ENCODE peak calls at places on chromosome 3, in eight cellular contexts. One of them, this sample, is unnamed.

GRCh38 chr3:147397155-147397888 is 9.0 kb downstream of the ZIC4 start:
- DNase-seq in T-helper 9 cell: no peak
- DNase-seq in GM06990: no peak
- DNase-seq in GDM1: no peak
- DNase-seq in GM12865: no peak
- DNase-seq in mucosa of gallbladder: no peak
- DNase-seq in NCI-H1092: no peak
- DNase-seq in activated gamma-delta T cell treated with Interleukin-2 at 50 U/mL for 16 hours: no peak
- DNase-seq in this sample: no peak

GRCh38 chr3:132276228-132276906 is 40.8 kb upstream of the ACP3 start:
- DNase-seq in T-helper 9 cell: no peak
- DNase-seq in GM06990: no peak
- DNase-seq in GDM1: no peak
- DNase-seq in GM12865: no peak
- DNase-seq in mucosa of gallbladder: no peak
- DNase-seq in NCI-H1092: no peak
- DNase-seq in activated gamma-delta T cell treated with Interleukin-2 at 50 U/mL for 16 hours: no peak
- DNase-seq in this sample: no peak

GRCh38 chr3:173529062-173529711 is 131.6 kb downstream of the NLGN1 start:
- DNase-seq in T-helper 9 cell: no peak
- DNase-seq in GM06990: peak
- DNase-seq in GDM1: no peak
- DNase-seq in GM12865: peak
- DNase-seq in mucosa of gallbladder: no peak
- DNase-seq in NCI-H1092: no peak
- DNase-seq in activated gamma-delta T cell treated with Interleukin-2 at 50 U/mL for 16 hours: no peak
- DNase-seq in this sample: peak

GRCh38 chr3:99536555-99537314 is 101.7 kb upstream of the COL8A1 start:
- DNase-seq in T-helper 9 cell: no peak
- DNase-seq in GM06990: no peak
- DNase-seq in GDM1: no peak
- DNase-seq in GM12865: no peak
- DNase-seq in mucosa of gallbladder: no peak
- DNase-seq in NCI-H1092: no peak
- DNase-seq in activated gamma-delta T cell treated with Interleukin-2 at 50 U/mL for 16 hours: no peak
- DNase-seq in this sample: no peak

GRCh38 chr3:46440531-46441294 is 24.0 kb downstream of the LTF start:
- DNase-seq in T-helper 9 cell: no peak
- DNase-seq in GM06990: peak
- DNase-seq in GDM1: peak
- DNase-seq in GM12865: peak
- DNase-seq in mucosa of gallbladder: no peak
- DNase-seq in NCI-H1092: no peak
- DNase-seq in activated gamma-delta T cell treated with Interleukin-2 at 50 U/mL for 16 hours: peak
- DNase-seq in this sample: peak

GRCh38 chr3:34212671-34213070 is 414.2 kb downstream of the PDCD6IP start:
- DNase-seq in T-helper 9 cell: no peak
- DNase-seq in GM06990: no peak
- DNase-seq in GDM1: no peak
- DNase-seq in GM12865: no peak
- DNase-seq in mucosa of gallbladder: no peak
- DNase-seq in NCI-H1092: peak
- DNase-seq in activated gamma-delta T cell treated with Interleukin-2 at 50 U/mL for 16 hours: no peak
- DNase-seq in this sample: no peak

GRCh38 chr3:100954199-100954935 is 38.9 kb downstream of the ABI3BP start:
- DNase-seq in T-helper 9 cell: no peak
- DNase-seq in GM06990: no peak
- DNase-seq in GDM1: no peak
- DNase-seq in GM12865: no peak
- DNase-seq in mucosa of gallbladder: no peak
- DNase-seq in NCI-H1092: no peak
- DNase-seq in activated gamma-delta T cell treated with Interleukin-2 at 50 U/mL for 16 hours: no peak
- DNase-seq in this sample: no peak

GRCh38 chr3:112496368-112497067 is 2.8 kb downstream of the BTLA start:
- DNase-seq in T-helper 9 cell: no peak
- DNase-seq in GM06990: no peak
- DNase-seq in GDM1: no peak
- DNase-seq in GM12865: no peak
- DNase-seq in mucosa of gallbladder: no peak
- DNase-seq in NCI-H1092: no peak
- DNase-seq in activated gamma-delta T cell treated with Interleukin-2 at 50 U/mL for 16 hours: no peak
- DNase-seq in this sample: no peak

GRCh38 chr3:185134532-185134931 is 18.3 kb downstream of the C3orf70 start:
- DNase-seq in T-helper 9 cell: no peak
- DNase-seq in GM06990: no peak
- DNase-seq in GDM1: no peak
- DNase-seq in GM12865: no peak
- DNase-seq in mucosa of gallbladder: no peak
- DNase-seq in NCI-H1092: no peak
- DNase-seq in activated gamma-delta T cell treated with Interleukin-2 at 50 U/mL for 16 hours: no peak
- DNase-seq in this sample: no peak

GRCh38 chr3:192833177-192833890 is 84.3 kb downstream of the MB21D2 start:
- DNase-seq in T-helper 9 cell: no peak
- DNase-seq in GM06990: no peak
- DNase-seq in GDM1: no peak
- DNase-seq in GM12865: no peak
- DNase-seq in mucosa of gallbladder: no peak
- DNase-seq in NCI-H1092: no peak
- DNase-seq in activated gamma-delta T cell treated with Interleukin-2 at 50 U/mL for 16 hours: no peak
- DNase-seq in this sample: no peak

GRCh38 chr3:193903976-193904375 is 232.0 kb upstream of the HES1 start:
- DNase-seq in T-helper 9 cell: no peak
- DNase-seq in GM06990: no peak
- DNase-seq in GDM1: no peak
- DNase-seq in GM12865: no peak
- DNase-seq in mucosa of gallbladder: no peak
- DNase-seq in NCI-H1092: no peak
- DNase-seq in activated gamma-delta T cell treated with Interleukin-2 at 50 U/mL for 16 hours: no peak
- DNase-seq in this sample: no peak

This sample was measured in GM20000.